ENCODE peak calls at places on chromosomes 4 and X, in four cellular contexts. One of them, this sample, is unnamed.

GRCh38 chr4:145723336-145723735 is 43.4 kb downstream of the C4orf51 start:
- DNase-seq in HepG2: no peak
- DNase-seq in H1: no peak
- DNase-seq in K562: no peak
- DNase-seq in this sample: no peak

GRCh38 chr4:3290476-3290875 is 2.3 kb upstream of the RGS12 start:
- DNase-seq in HepG2: no peak
- DNase-seq in H1: no peak
- DNase-seq in K562: no peak
- DNase-seq in this sample: no peak

GRCh38 chr4:114907514-114908099 is 205.8 kb downstream of the NDST4 start:
- DNase-seq in HepG2: no peak
- DNase-seq in H1: no peak
- DNase-seq in K562: no peak
- DNase-seq in this sample: no peak

GRCh38 chrX:39158801-39159657 is 357.8 kb downstream of the MID1IP1 start:
- DNase-seq in HepG2: no peak
- DNase-seq in H1: no peak
- DNase-seq in K562: no peak
- DNase-seq in this sample: no peak

GRCh38 chr4:86055898-86056297 is 304.0 kb downstream of the MAPK10 start:
- DNase-seq in HepG2: no peak
- DNase-seq in H1: no peak
- DNase-seq in K562: no peak
- DNase-seq in this sample: no peak

GRCh38 chrX:112341598-112341997 is 259.0 kb upstream of the TRPC5 start:
- DNase-seq in HepG2: no peak
- DNase-seq in H1: no peak
- DNase-seq in K562: no peak
- DNase-seq in this sample: no peak

GRCh38 chrX:17032351-17032750 is 85.9 kb downstream of the REPS2 start:
- DNase-seq in HepG2: no peak
- DNase-seq in H1: no peak
- DNase-seq in K562: no peak
- DNase-seq in this sample: no peak

GRCh38 chrX:33906971-33907370 is 225.1 kb downstream of the FAM47A start:
- DNase-seq in HepG2: no peak
- DNase-seq in H1: no peak
- DNase-seq in K562: no peak
- DNase-seq in this sample: no peak

GRCh38 chr4:40121515-40121914 is 64.9 kb downstream of the N4BP2 start:
- DNase-seq in HepG2: no peak
- DNase-seq in H1: no peak
- DNase-seq in K562: peak; percentile 56
- DNase-seq in this sample: no peak

GRCh38 chr4:102809691-102810090 is 17.7 kb downstream of the UBE2D3 start:
- DNase-seq in HepG2: no peak
- DNase-seq in H1: no peak
- DNase-seq in K562: no peak
- DNase-seq in this sample: no peak

GRCh38 chr4:139651282-139652194 is 14.1 kb upstream of the MGST2 start:
- DNase-seq in HepG2: peak; percentile 56
- DNase-seq in H1: no peak
- DNase-seq in K562: peak; percentile 73
- DNase-seq in this sample: no peak

GRCh38 chr4:896630-897029 is 35.5 kb downstream of the GAK start:
- DNase-seq in HepG2: no peak
- DNase-seq in H1: no peak
- DNase-seq in K562: no peak
- DNase-seq in this sample: no peak

GRCh38 chr4:170827562-170828260 is 738.0 kb upstream of the AADAT start:
- DNase-seq in HepG2: no peak
- DNase-seq in H1: no peak
- DNase-seq in K562: no peak
- DNase-seq in this sample: no peak

GRCh38 chrX:139172731-139173130 is 357.8 kb upstream of the F9 start:
- DNase-seq in HepG2: no peak
- DNase-seq in H1: no peak
- DNase-seq in K562: no peak
- DNase-seq in this sample: no peak

GRCh38 chr4:70734168-70734954 is 12.6 kb downstream of the RUFY3 start:
- DNase-seq in HepG2: peak; percentile 12
- DNase-seq in H1: no peak
- DNase-seq in K562: no peak
- DNase-seq in this sample: peak; percentile 36

GRCh38 chr4:57430706-57431105 is 320.5 kb upstream of the IGFBP7 start:
- DNase-seq in HepG2: peak; percentile 60
- DNase-seq in H1: no peak
- DNase-seq in K562: no peak
- DNase-seq in this sample: no peak

GRCh38 chr4:139337612-139338011 is 35.3 kb upstream of the NDUFC1 start:
- DNase-seq in HepG2: no peak
- DNase-seq in H1: no peak
- DNase-seq in K562: no peak
- DNase-seq in this sample: no peak

GRCh38 chr4:52996261-52997131 is 134.4 kb downstream of the RASL11B start:
- DNase-seq in HepG2: no peak
- DNase-seq in H1: no peak
- DNase-seq in K562: no peak
- DNase-seq in this sample: no peak

GRCh38 chr4:13169731-13170130 is 314.4 kb downstream of the RAB28 start:
- DNase-seq in HepG2: no peak
- DNase-seq in H1: no peak
- DNase-seq in K562: no peak
- DNase-seq in this sample: no peak

GRCh38 chr4:40550900-40551546 is 78.6 kb downstream of the RBM47 start:
- DNase-seq in HepG2: peak; percentile 54
- DNase-seq in H1: no peak
- DNase-seq in K562: peak; percentile 44
- DNase-seq in this sample: no peak

GRCh38 chr4:845233-845835 is 19.4 kb upstream of the CPLX1 start:
- DNase-seq in HepG2: no peak
- DNase-seq in H1: no peak
- DNase-seq in K562: no peak
- DNase-seq in this sample: no peak

GRCh38 chr4:153294631-153295030 is 49.9 kb upstream of the MND1 start:
- DNase-seq in HepG2: no peak
- DNase-seq in H1: no peak
- DNase-seq in K562: no peak
- DNase-seq in this sample: no peak

GRCh38 chrX:44817029-44817428 is 26.8 kb upstream of the DUSP21 start:
- DNase-seq in HepG2: no peak
- DNase-seq in H1: no peak
- DNase-seq in K562: no peak
- DNase-seq in this sample: no peak

GRCh38 chr4:168723569-168723968 is 226.7 kb downstream of the PALLD start:
- DNase-seq in HepG2: no peak
- DNase-seq in H1: no peak
- DNase-seq in K562: no peak
- DNase-seq in this sample: no peak

GRCh38 chr4:8906668-8906970 is 35.0 kb upstream of the HMX1 start:
- DNase-seq in HepG2: no peak
- DNase-seq in H1: no peak
- DNase-seq in K562: no peak
- DNase-seq in this sample: no peak

GRCh38 chr4:57071340-57071739 is 38.8 kb downstream of the IGFBP7 start:
- DNase-seq in HepG2: no peak
- DNase-seq in H1: no peak
- DNase-seq in K562: no peak
- DNase-seq in this sample: no peak

GRCh38 chr4:15423285-15423711 is 4.5 kb upstream of the C1QTNF7 start:
- DNase-seq in HepG2: no peak
- DNase-seq in H1: no peak
- DNase-seq in K562: no peak
- DNase-seq in this sample: no peak

GRCh38 chr4:15425520-15425919 is 2.3 kb upstream of the C1QTNF7 start:
- DNase-seq in HepG2: no peak
- DNase-seq in H1: no peak
- DNase-seq in K562: no peak
- DNase-seq in this sample: no peak

GRCh38 chr4:15427126-15427525 is 707 bp upstream of the C1QTNF7 start:
- DNase-seq in HepG2: no peak
- DNase-seq in H1: no peak
- DNase-seq in K562: no peak
- DNase-seq in this sample: no peak

GRCh38 chr4:15427715-15428114 is at the start of gene C1QTNF7:
- DNase-seq in HepG2: no peak
- DNase-seq in H1: no peak
- DNase-seq in K562: no peak
- DNase-seq in this sample: no peak

DNA sequence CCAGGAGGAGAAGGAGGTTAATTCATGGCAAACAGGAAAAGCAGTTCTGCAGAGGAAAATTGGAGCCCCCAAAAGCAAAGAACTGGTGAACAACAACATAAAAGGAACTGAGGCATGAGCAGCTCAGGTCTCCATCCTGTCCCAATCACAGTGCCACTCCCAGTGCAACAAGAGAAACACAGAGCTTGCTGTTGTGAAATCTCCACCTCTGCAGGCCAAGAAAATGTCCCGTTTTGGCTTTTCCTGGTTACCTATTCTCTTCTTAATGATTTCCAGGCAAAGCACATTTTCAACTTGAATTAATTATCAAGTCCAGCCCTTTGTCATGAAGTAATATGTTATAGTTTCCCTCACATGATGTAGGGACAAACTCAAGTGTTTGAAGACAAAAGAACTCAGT is 778 bp downstream of the C1QTNF7 start:
- DNase-seq in HepG2: no peak
- DNase-seq in H1: no peak
- DNase-seq in K562: no peak
- DNase-seq in this sample: no peak
- TF ChIP-seq POLR2AphosphoS5 in HepG2: no peak
- TF ChIP-seq POLR2AphosphoS5 in H1: no peak
- TF ChIP-seq POLR2AphosphoS5 in K562: no peak
- TF ChIP-seq POLR2AphosphoS5 in this sample: no peak

GRCh38 chrX:48508400-48509244 is at the start of gene PORCN:
- DNase-seq in HepG2: peak; percentile 35
- DNase-seq in H1: no peak
- DNase-seq in K562: peak; percentile 94
- DNase-seq in this sample: peak; percentile 93

GRCh38 chrX:48504261-48504660 is 4.5 kb upstream of the PORCN start:
- DNase-seq in HepG2: no peak
- DNase-seq in H1: no peak
- DNase-seq in K562: no peak
- DNase-seq in this sample: no peak

GRCh38 chrX:48507246-48507645 is 1.5 kb upstream of the PORCN start:
- DNase-seq in HepG2: no peak
- DNase-seq in H1: no peak
- DNase-seq in K562: no peak
- DNase-seq in this sample: no peak

GRCh38 chrX:48509245-48509590 is 426 bp downstream of the PORCN start:
- DNase-seq in HepG2: no peak
- DNase-seq in H1: no peak
- DNase-seq in K562: no peak
- DNase-seq in this sample: no peak

DNA sequence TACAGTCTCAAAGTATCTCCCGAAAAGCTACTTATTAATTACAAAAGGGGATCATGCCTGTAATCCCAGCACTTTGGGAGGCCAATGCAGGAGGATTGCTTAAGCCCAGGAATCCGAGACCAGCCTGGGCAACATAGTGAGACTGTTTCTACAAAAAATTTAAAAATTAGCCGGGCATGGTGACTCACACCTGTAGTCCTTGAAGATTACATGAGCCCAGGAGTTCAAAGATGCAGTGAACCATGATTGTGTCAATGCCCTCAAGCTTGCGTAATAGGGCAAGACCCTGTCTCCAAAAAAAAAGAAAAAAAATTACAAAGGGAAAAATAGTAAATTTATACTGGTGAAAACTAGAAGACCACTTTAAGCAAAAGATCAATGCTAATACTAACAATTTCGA is 3.3 kb upstream of the PORCN start:
- DNase-seq in HepG2: peak; percentile 47
- DNase-seq in H1: no peak
- DNase-seq in K562: no peak
- DNase-seq in this sample: no peak
- TF ChIP-seq TAF1 in HepG2: no peak
- TF ChIP-seq TAF1 in H1: no peak
- TF ChIP-seq TAF1 in K562: no peak
- TF ChIP-seq TAF1 in this sample: no peak

DNA sequence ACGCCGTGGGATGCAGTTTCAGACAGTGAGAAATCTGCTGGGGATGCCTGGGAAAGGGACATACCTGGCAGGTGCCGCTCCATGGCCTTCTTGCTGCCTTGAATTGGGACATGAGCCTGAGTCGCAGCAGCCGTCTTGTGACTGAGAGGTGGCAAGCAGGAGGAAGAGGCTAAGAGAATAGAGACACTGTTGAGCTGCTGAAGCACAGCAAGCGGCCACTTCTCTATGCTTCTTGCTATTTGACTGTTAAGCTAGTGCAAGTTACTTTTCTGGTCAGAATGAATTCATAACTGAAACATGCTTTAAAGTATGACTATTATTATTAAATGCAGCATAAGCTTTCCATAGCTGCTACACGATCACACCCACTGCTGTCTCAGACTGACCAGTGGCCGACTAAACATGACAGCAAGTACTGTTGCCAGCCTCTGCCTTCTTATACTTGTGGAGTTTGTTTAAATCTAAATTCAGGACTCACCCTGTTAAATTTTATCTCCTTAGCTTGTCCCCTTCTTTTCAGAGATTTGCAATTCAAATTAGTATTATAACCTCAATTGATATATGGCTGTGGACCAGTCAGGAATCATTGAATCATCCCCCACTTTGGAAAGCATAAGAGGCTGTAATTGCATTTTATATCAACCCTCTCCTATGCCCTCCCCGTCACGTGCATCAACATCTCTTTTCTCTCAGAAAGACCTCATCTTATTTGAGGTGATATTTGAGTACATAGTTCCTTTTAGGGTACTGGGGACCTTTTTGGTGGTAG is 24.8 kb upstream of the ACSL1 start:
- DNase-seq in HepG2: no peak
- DNase-seq in H1: no peak
- DNase-seq in K562: no peak
- DNase-seq in this sample: no peak
- TF ChIP-seq POLR2A in HepG2: no peak
- TF ChIP-seq POLR2A in H1: no peak
- TF ChIP-seq POLR2A in K562: no peak
- TF ChIP-seq POLR2A in this sample: peak; percentile 60

DNA sequence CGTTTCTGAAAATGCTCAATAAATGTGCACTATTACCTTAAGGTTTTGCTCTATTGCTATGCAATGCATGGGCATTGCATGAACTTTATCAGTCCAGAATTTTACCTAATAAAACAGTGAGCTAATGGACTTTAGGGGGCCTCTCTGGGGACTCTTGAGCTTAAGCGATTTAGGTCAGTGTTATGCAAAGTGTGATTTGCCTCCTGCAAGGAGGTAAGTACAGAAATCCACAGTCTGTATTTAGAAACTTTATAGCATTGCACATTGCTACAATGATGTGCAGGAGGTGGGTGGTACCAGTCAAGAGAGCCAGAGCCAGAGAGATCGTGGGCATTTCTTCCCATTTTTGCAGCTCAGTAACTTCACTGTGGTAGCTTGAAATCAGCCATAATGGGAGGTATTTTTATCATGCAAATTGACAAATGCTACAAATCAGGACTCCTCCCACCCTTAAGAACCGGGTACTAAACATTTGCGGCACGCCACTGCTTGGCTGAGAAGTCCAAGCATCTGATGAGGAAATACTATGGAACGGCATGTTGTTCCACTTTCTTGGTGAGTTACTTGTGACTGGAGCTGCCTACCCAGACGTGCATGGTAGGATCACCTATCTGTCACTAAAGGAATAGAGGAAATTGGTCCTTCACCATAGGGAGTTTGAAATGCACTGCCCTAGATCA is 174.6 kb upstream of the PGRMC2 start:
- DNase-seq in HepG2: no peak
- DNase-seq in H1: no peak
- DNase-seq in K562: no peak
- DNase-seq in this sample: no peak
- TF ChIP-seq POLR2AphosphoS5 in HepG2: no peak
- TF ChIP-seq POLR2AphosphoS5 in H1: no peak
- TF ChIP-seq POLR2AphosphoS5 in K562: no peak
- TF ChIP-seq POLR2AphosphoS5 in this sample: no peak

This sample was measured in GM12892.